ENCODE peak calls at places on chromosome 15, in eight cellular contexts. Q, I, Z, V, U, W, P and Y are unnamed samples.

GRCh38 chr15:70380484-70380883 is 282.8 kb upstream of the TLE3 start:
- DNase-seq in Q (no peak), I (no peak), Z (no peak), V (no peak), U (no peak), W (no peak), P (no peak), Y (no peak)

GRCh38 chr15:76401285-76401684 is 64.7 kb downstream of the ISL2 start:
- DNase-seq in Q (no peak), I (no peak), Z (no peak), V (no peak), U (no peak), W (no peak), P (no peak), Y (no peak)

GRCh38 chr15:34973512-34973911 is 4.0 kb upstream of the AQR start:
- DNase-seq in Q (no peak), I (no peak), Z (no peak), V (no peak), U (no peak), W (no peak), P (no peak), Y (no peak)

GRCh38 chr15:47756872-47757271 is 39.6 kb downstream of the SEMA6D start:
- DNase-seq in Q (no peak), I (peak; percentile 36), Z (no peak), V (peak; percentile 77), U (no peak), W (no peak), P (no peak), Y (no peak)

GRCh38 chr15:77901251-77901881 is 176.1 kb downstream of the TBC1D2B start:
- DNase-seq in Q (peak; percentile 38), I (no peak), Z (no peak), V (peak; percentile 32), U (no peak), W (no peak), P (peak; percentile 59), Y (no peak)

GRCh38 chr15:39404767-39405173 is 176.1 kb upstream of the THBS1 start:
- DNase-seq in Q (no peak), I (no peak), Z (no peak), V (no peak), U (no peak), W (no peak), P (no peak), Y (no peak)

GRCh38 chr15:67083135-67083766 is 17.8 kb downstream of the SMAD3 start:
- DNase-seq in Q (no peak), I (no peak), Z (no peak), V (peak; percentile 62), U (no peak), W (no peak), P (no peak), Y (no peak)

GRCh38 chr15:36484038-36484778 is 95.2 kb upstream of the CDIN1 start:
- DNase-seq in Q (no peak), I (no peak), Z (no peak), V (no peak), U (no peak), W (no peak), P (no peak), Y (no peak)

GRCh38 chr15:56913670-56914069 is 4.8 kb upstream of the TCF12 start:
- DNase-seq in Q (no peak), I (no peak), Z (no peak), V (no peak), U (no peak), W (no peak), P (no peak), Y (no peak)

GRCh38 chr15:48447657-48448056 is 116.4 kb downstream of the DUT start:
- DNase-seq in Q (no peak), I (no peak), Z (no peak), V (no peak), U (no peak), W (no peak), P (no peak), Y (no peak)

GRCh38 chr15:74251187-74251811 is 15.2 kb downstream of the CCDC33 start:
- DNase-seq in Q (no peak), I (no peak), Z (no peak), V (no peak), U (no peak), W (peak; percentile 83), P (no peak), Y (peak; percentile 84)

GRCh38 chr15:99058421-99058870 is 46.4 kb upstream of the SYNM start:
- DNase-seq in Q (no peak), I (peak; percentile 45), Z (no peak), V (no peak), U (no peak), W (peak; percentile 21), P (peak; percentile 72), Y (no peak)

GRCh38 chr15:33846862-33847261 is 121.4 kb upstream of the CHRM5 start:
- DNase-seq in Q (no peak), I (no peak), Z (no peak), V (no peak), U (no peak), W (no peak), P (no peak), Y (no peak)

GRCh38 chr15:75655911-75656310 is 8.2 kb downstream of the SNX33 start:
- DNase-seq in Q (no peak), I (no peak), Z (no peak), V (no peak), U (no peak), W (no peak), P (no peak), Y (no peak)

GRCh38 chr15:28094732-28095521 is 4.2 kb downstream of the OCA2 start:
- DNase-seq in Q (peak; percentile 90), I (no peak), Z (no peak), V (peak; percentile 86), U (no peak), W (peak; percentile 73), P (peak; percentile 60), Y (peak; percentile 61)

GRCh38 chr15:98791046-98791701 is 142.8 kb downstream of the IGF1R start:
- DNase-seq in Q (no peak), I (no peak), Z (no peak), V (no peak), U (no peak), W (no peak), P (no peak), Y (no peak)

GRCh38 chr15:73226064-73226463 is 142.7 kb downstream of the HCN4 start:
- DNase-seq in Q (no peak), I (no peak), Z (no peak), V (no peak), U (no peak), W (no peak), P (no peak), Y (no peak)

GRCh38 chr15:90019611-90020010 is 18.5 kb downstream of the ZNF710 start:
- DNase-seq in Q (no peak), I (no peak), Z (no peak), V (peak; percentile 45), U (no peak), W (no peak), P (peak; percentile 43), Y (no peak)

GRCh38 chr15:68614621-68615035 is 35.8 kb downstream of the CORO2B start:
- DNase-seq in Q (no peak), I (peak; percentile 64), Z (peak; percentile 52), V (no peak), U (no peak), W (no peak), P (peak; percentile 75), Y (peak; percentile 67)

GRCh38 chr15:89496155-89497098 is at the start of gene RHCG:
- DNase-seq in Q (no peak), I (no peak), Z (peak; percentile 29), V (peak; percentile 49), U (no peak), W (peak; percentile 60), P (no peak), Y (no peak)

DNA sequence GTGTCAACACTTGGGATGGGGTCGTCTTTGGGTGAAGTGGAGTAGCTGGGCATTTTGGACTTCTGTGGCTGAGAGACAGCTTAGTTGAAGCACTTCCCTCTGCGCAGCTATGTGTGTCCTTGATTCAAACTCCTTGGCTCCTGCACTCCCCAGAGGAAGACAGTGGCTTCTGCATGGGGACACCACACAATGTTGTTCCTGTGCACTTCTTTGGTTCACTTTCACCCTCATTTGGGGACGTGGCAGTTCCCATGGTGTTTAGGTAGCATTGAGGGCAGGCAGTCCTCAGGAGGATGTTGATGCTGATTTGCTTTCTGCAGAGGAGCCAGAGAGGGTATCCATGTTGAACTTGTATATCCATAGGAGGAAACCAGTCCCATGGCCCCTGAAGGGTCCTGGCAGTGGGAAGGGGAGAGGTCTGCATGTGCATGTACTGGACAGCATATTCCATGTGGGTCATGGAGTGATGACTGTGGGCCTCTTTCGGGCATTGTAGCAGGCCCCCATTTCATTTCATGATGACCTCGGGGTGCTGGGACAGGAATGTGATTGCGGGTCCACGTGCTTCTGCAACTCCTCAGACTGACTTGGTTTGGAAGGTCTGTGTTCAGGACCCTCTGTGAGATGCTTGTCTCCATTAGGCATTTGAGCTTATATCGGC is 135.4 kb downstream of the SNRPN start:
- DNase-seq in Q (no peak), I (no peak), Z (no peak), V (no peak), U (no peak), W (no peak), P (no peak), Y (no peak)
- H3K9me3 ChIP-seq in Q (peaks cover 99% of the 10 kb centered on the region), I (peaks cover 6% of the 10 kb centered on the region), Z (peaks cover 23% of the 10 kb centered on the region), V (peaks cover 78% of the 10 kb centered on the region), U (peaks cover 43% of the 10 kb centered on the region), W (no peaks in the 10 kb centered on the region), P (peaks cover 15% of the 10 kb centered on the region), Y (peaks cover 31% of the 10 kb centered on the region)

GRCh38 chr15:42273900-42274692 is 863 bp upstream of the TMEM87A start:
- DNase-seq in Q (peak; percentile 84), I (peak; percentile 57), Z (no peak), V (peak; percentile 88), U (peak; percentile 58), W (peak; percentile 45), P (peak; percentile 83), Y (peak; percentile 47)

GRCh38 chr15:42275780-42276395 is 2.7 kb upstream of the TMEM87A start:
- DNase-seq in Q (no peak), I (no peak), Z (no peak), V (no peak), U (no peak), W (no peak), P (no peak), Y (no peak)

GRCh38 chr15:42272768-42273098 is 268 bp upstream of the GANC start:
- DNase-seq in Q (no peak), I (no peak), Z (no peak), V (no peak), U (no peak), W (no peak), P (no peak), Y (no peak)

GRCh38 chr15:42273099-42273899 is at the start of the genes GANC and TMEM87A:
- DNase-seq in Q (peak; percentile 99), I (peak; percentile 95), Z (peak; percentile 97), V (peak; percentile 99), U (peak; percentile 94), W (peak; percentile 97), P (peak; percentile 99), Y (peak; percentile 98)

GRCh38 chr15:42274693-42274971 is 1.4 kb upstream of the TMEM87A start:
- DNase-seq in Q (no peak), I (peak; percentile 31), Z (no peak), V (peak; percentile 48), U (no peak), W (no peak), P (peak; percentile 66), Y (no peak)
- H3K27ac ChIP-seq in Q (peak overlapping the region; percentile 96), I (peak overlapping the region; percentile 92), Z (no peak overlapping the region), V (peak overlapping the region; percentile 96), U (peak overlapping the region; percentile 98), W (peak overlapping the region; percentile 82), P (peak overlapping the region; percentile 94), Y (peak overlapping the region; percentile 96)

GRCh38 chr15:88089019-88089603 is 167.4 kb downstream of the NTRK3 start:
- DNase-seq in Q (no peak), I (no peak), Z (no peak), V (no peak), U (no peak), W (no peak), P (no peak), Y (no peak)
- H3K9me3 ChIP-seq in Q (no peaks in the 10 kb centered on the region), I (no peaks in the 10 kb centered on the region), Z (peaks cover 2% of the 10 kb centered on the region), V (no peaks in the 10 kb centered on the region), U (no peaks in the 10 kb centered on the region), W (no peaks in the 10 kb centered on the region), P (no peaks in the 10 kb centered on the region), Y (no peaks in the 10 kb centered on the region)

GRCh38 chr15:64624242-64624641 is 151.1 kb downstream of the RBPMS2 start:
- DNase-seq in Q (no peak), I (no peak), Z (no peak), V (no peak), U (no peak), W (no peak), P (no peak), Y (no peak)
- H3K27ac ChIP-seq in Q (no peak overlapping the region), I (no peak overlapping the region), Z (no peak overlapping the region), V (peak overlapping the region; percentile 79), U (no peak overlapping the region), W (no peak overlapping the region), P (peak overlapping the region; percentile 15), Y (no peak overlapping the region)